ENCODE peak calls at places on chromosomes 4 and X, in nine cellular contexts. T is Calu3, P is neural crest cell, F is lower lobe of right lung, X is GM10248, N is sigmoid colon, A is astrocyte of the spinal cord, L is brain microvascular endothelial cell, C is AG09319. I is an unnamed sample.

GRCh38 chr4:42627887-42628646 is 28.8 kb downstream of the ATP8A1 start:
- DNase-seq in T (no peak), P (no peak), F (no peak), X (peak), N (peak), A (no peak), L (no peak), C (no peak), I (peak)

GRCh38 chrX:44978976-44979375 is 106.0 kb downstream of the KDM6A start:
- DNase-seq in T (no peak), P (no peak), F (no peak), X (no peak), N (no peak), A (no peak), L (no peak), C (no peak), I (no peak)

GRCh38 chr4:112813790-112814189 is 176.8 kb downstream of the LARP7 start:
- DNase-seq in T (no peak), P (no peak), F (no peak), X (peak), N (no peak), A (peak), L (peak), C (no peak), I (peak)

GRCh38 chr4:86685401-86685800 is 91.3 kb downstream of the PTPN13 start:
- DNase-seq in T (peak), P (no peak), F (no peak), X (no peak), N (no peak), A (no peak), L (peak), C (peak), I (no peak)

GRCh38 chr4:52576326-52576725 is 82.8 kb downstream of the USP46 start:
- DNase-seq in T (no peak), P (no peak), F (no peak), X (no peak), N (no peak), A (no peak), L (no peak), C (no peak), I (no peak)

GRCh38 chr4:85543832-85544231 is 68.9 kb downstream of the ARHGAP24 start:
- DNase-seq in T (no peak), P (no peak), F (no peak), X (no peak), N (no peak), A (peak), L (peak), C (no peak), I (no peak)

GRCh38 chrX:135974279-135974856 is 580 bp upstream of the MMGT1 start:
- DNase-seq in T (peak), P (peak), F (peak), X (peak), N (peak), A (peak), L (no peak), C (peak), I (peak)

GRCh38 chr4:159017323-159018036 is 85.4 kb upstream of the RAPGEF2 start:
- DNase-seq in T (no peak), P (no peak), F (no peak), X (peak), N (no peak), A (no peak), L (no peak), C (no peak), I (no peak)

GRCh38 chrX:9638871-9639270 is 126.8 kb downstream of the GPR143 start:
- DNase-seq in T (no peak), P (no peak), F (no peak), X (no peak), N (no peak), A (no peak), L (no peak), C (no peak), I (no peak)

GRCh38 chr4:11426003-11426402 is 2.7 kb downstream of the HS3ST1 start:
- DNase-seq in T (no peak), P (no peak), F (no peak), X (no peak), N (no peak), A (no peak), L (no peak), C (no peak), I (no peak)

GRCh38 chr4:65661469-65661868 is 8.8 kb downstream of the EPHA5 start:
- DNase-seq in T (no peak), P (no peak), F (peak), X (no peak), N (no peak), A (peak), L (no peak), C (no peak), I (no peak)

GRCh38 chr4:31674313-31674947 is 954.3 kb downstream of the PCDH7 start:
- DNase-seq in T (no peak), P (peak), F (no peak), X (peak), N (no peak), A (no peak), L (peak), C (no peak), I (peak)

GRCh38 chr4:13986533-13986932 is 359.0 kb upstream of the BOD1L1 start:
- DNase-seq in T (no peak), P (no peak), F (no peak), X (no peak), N (no peak), A (no peak), L (no peak), C (no peak), I (no peak)

GRCh38 chr4:95409127-95409526 is 139.6 kb downstream of the UNC5C start:
- DNase-seq in T (no peak), P (no peak), F (no peak), X (no peak), N (no peak), A (peak), L (peak), C (no peak), I (no peak)

GRCh38 chr4:186719925-186720694 is 3.5 kb downstream of the FAT1 start:
- DNase-seq in T (peak), P (peak), F (no peak), X (no peak), N (no peak), A (peak), L (peak), C (no peak), I (no peak)

GRCh38 chrX:155065035-155065734 is 5.8 kb downstream of the CMC4 start:
- DNase-seq in T (no peak), P (no peak), F (no peak), X (no peak), N (no peak), A (peak), L (no peak), C (no peak), I (no peak)

GRCh38 chrX:22746081-22746480 is 253.7 kb upstream of the DDX53 start:
- DNase-seq in T (no peak), P (no peak), F (no peak), X (no peak), N (no peak), A (no peak), L (no peak), C (no peak), I (no peak)

DNA sequence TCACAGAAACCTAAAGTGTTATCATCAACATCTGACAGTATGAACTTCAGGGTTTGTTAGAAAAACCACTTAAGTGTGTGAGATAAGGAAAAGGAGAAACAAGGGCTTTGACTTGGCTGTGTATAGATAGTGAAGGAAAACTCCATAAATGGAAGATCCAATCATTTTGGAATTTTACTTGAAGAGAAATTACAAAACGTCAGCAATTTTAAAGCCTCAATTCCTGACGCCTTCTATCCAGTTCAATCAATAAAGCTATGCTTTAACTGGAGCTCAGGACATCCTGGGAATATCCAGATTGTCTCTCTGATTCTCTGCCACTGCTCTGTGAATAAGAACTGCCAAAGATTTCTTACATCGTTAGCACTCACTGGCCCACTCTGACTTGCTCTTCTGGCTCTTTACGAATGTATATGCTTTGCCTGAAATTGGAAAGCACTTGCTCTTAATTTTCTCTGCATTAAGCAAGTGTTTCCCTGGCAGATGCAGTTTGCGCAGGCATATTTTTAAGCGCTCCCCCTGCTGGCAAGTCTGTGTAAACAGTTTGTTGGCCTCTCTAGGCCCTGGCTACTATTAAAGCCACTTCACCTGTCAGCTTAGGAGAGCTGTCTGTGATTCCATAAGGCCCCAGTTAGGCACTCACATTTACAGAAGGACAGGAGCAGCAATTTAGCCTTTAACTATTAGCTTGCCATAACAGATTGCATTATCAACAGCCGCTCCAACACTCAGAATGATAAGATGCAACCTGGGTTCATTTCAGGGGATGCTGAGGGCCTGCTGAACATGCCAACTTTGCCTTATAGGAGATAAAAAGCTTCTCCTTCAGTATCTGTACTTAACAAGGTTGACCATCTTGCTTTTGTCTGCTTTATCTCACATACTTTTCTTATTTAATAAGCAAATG is 251.4 kb upstream of the DDX53 start:
- DNase-seq in T (peak), P (peak), F (no peak), X (peak), N (no peak), A (peak), L (peak), C (no peak), I (peak)
- TF ChIP-seq CTCF in T (no peak), P (peak), F (peak), X (peak), N (peak), A (peak), L (peak), C (peak), I (peak)

GRCh38 chrX:93875621-93876282 is 201.7 kb downstream of the FAM133A start:
- DNase-seq in T (no peak), P (no peak), F (no peak), X (no peak), N (no peak), A (no peak), L (no peak), C (no peak), I (no peak)

DNA sequence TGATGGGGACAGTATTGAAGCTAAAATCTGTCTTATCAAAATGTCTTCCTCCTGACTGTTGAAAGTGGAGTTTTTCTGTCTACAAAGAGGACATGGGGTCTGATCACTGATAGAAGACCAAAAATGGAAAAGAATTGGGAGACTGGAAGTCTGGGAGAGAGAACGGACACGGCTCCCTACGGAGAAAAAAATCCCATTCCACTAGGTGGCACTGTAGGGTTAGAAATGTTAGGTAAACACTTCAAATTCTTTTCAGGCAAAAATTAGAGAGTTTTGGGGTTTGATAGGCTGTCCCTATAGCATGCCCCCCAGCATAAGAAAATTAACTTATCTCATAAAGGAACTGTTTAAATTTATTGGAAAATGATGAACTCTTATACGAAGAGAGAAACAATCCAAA is 200.5 kb downstream of the FAM133A start:
- DNase-seq in T (peak), P (peak), F (no peak), X (no peak), N (no peak), A (no peak), L (no peak), C (no peak), I (no peak)
- TF ChIP-seq CTCF in T (no peak), P (peak), F (peak), X (peak), N (no peak), A (peak), L (peak), C (peak), I (peak)

DNA sequence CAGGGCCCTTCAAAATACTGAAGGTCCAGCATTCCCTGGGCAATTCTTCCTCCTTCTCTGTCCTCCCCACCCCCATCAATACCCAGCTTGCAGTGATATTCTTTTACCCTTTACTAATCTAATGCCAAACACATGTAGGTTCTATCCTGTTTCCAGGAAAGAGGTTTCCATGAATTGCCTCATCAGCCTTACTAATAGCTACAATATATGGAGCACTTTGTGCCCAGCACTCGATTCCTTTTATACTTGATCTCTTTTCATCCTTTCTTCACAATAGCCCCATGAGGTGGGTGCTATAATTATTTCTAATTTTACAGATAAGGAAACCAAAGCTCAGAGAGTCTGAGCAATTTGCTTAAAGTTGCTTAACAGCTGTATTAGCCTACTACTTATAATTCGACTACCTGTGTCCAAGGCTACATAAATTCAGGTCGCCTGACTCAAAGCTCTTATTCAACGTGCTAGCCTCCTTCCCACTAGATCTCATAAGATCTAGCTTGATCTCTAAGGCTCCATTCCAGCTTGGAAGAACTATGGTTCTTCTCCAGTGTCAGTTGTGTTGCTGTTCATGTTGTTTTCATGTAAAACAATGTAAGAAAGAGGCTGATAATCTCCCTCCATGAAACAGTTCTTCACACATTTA is 229.6 kb upstream of the PGRMC2 start:
- DNase-seq in T (no peak), P (no peak), F (no peak), X (no peak), N (no peak), A (peak), L (no peak), C (peak), I (no peak)
- TF ChIP-seq CTCF in T (no peak), P (no peak), F (no peak), X (no peak), N (no peak), A (no peak), L (no peak), C (no peak), I (no peak)

GRCh38 chrX:47644557-47645091 is 5.7 kb downstream of the ELK1 start:
- DNase-seq in T (no peak), P (peak), F (no peak), X (no peak), N (no peak), A (no peak), L (no peak), C (no peak), I (no peak)
- TF ChIP-seq CTCF in T (no peak), P (peak), F (peak), X (peak), N (no peak), A (peak), L (peak), C (peak), I (peak)

GRCh38 chr4:157170321-157170720 is 50.2 kb upstream of the GRIA2 start:
- DNase-seq in T (no peak), P (no peak), F (no peak), X (no peak), N (no peak), A (no peak), L (no peak), C (no peak), I (no peak)

DNA sequence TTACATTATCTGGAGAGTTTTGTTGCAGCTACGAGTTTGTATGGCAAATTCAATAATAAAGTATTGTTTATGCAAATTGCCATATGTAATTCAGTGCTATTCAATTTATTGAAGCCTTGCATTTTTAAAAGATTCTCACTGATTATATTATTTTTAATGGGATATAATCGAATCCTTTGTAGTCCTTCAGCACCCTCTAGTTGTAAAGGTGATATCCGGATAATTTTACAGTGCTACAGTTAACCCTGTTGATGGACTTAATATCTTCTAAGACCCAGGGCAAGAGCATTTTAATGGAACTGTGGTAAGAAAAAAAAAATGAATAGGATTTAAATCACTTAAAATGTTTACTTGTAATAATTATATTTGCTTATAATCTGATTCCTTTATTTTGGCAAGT is 48.5 kb upstream of the GRIA2 start:
- DNase-seq in T (no peak), P (no peak), F (no peak), X (no peak), N (no peak), A (peak), L (no peak), C (no peak), I (no peak)
- TF ChIP-seq CTCF in T (no peak), P (no peak), F (no peak), X (no peak), N (no peak), A (peak), L (peak), C (peak), I (no peak)

GRCh38 chr4:5387457-5387856 is 320.9 kb downstream of the EVC2 start:
- DNase-seq in T (no peak), P (no peak), F (no peak), X (no peak), N (no peak), A (no peak), L (no peak), C (no peak), I (no peak)

GRCh38 chr4:5386921-5387320 is 321.4 kb downstream of the EVC2 start:
- DNase-seq in T (no peak), P (no peak), F (no peak), X (no peak), N (no peak), A (no peak), L (no peak), C (no peak), I (no peak)

GRCh38 chr4:5385741-5386251 is 322.6 kb downstream of the EVC2 start:
- DNase-seq in T (no peak), P (no peak), F (no peak), X (no peak), N (no peak), A (no peak), L (no peak), C (no peak), I (no peak)

GRCh38 chr4:5391492-5391891 is 316.9 kb downstream of the EVC2 start:
- DNase-seq in T (no peak), P (no peak), F (no peak), X (no peak), N (no peak), A (no peak), L (no peak), C (no peak), I (no peak)

GRCh38 chr4:5389756-5390155 is 318.6 kb downstream of the EVC2 start:
- DNase-seq in T (no peak), P (no peak), F (no peak), X (no peak), N (no peak), A (no peak), L (no peak), C (no peak), I (no peak)
- TF ChIP-seq CTCF in T (no peak), P (no peak), F (no peak), X (no peak), N (no peak), A (no peak), L (no peak), C (no peak), I (no peak)

DNA sequence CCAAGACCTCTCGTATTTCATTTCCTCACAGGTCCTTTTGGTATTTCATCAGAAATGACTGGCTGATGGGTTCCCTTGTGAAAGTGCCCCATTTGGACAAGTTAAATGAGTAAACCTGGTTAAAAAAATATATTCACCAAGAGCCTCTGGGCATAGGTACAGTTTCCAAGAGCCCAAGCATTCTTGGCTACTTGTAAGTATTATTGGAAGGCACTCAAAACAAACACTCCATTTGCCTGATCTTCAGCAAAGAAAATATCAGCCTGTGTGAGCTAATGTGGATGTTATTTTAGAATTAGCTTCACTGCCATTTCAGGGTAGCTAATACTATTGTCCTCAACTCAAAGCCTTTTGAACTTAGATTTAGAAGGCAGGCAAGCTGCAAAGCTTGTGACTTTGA is 177.0 kb downstream of the AMELX start:
- DNase-seq in T (no peak), P (no peak), F (no peak), X (no peak), N (no peak), A (peak), L (peak), C (peak), I (no peak)
- TF ChIP-seq CTCF in T (no peak), P (no peak), F (no peak), X (no peak), N (no peak), A (no peak), L (no peak), C (no peak), I (no peak)

GRCh38 chr4:123994917-123995316 is 598.3 kb downstream of the SPRY1 start:
- DNase-seq in T (no peak), P (no peak), F (no peak), X (no peak), N (no peak), A (no peak), L (no peak), C (no peak), I (no peak)
- TF ChIP-seq CTCF in T (no peak), P (peak), F (no peak), X (no peak), N (no peak), A (peak), L (peak), C (no peak), I (no peak)

DNA sequence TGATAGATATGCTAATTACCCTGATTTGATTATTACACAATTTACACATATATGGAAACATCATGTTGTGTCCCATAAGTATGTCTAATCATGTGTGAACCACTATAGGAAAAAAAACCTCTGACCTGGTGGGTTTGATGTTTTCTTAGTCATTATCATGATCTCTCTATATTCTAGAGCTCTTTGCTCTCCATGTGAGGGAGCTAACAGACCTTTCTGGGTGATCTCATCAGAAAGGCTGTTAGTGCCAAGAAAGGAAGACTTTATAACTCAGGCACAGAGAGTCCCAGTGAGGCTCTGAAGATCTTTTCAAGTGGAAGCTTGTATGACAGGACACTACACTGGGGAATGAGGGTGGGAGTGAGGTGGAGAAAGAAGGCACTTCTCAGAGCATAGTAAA is 527.7 kb upstream of the MAGEB2 start:
- DNase-seq in T (no peak), P (no peak), F (no peak), X (no peak), N (no peak), A (peak), L (peak), C (no peak), I (no peak)
- TF ChIP-seq CTCF in T (no peak), P (no peak), F (no peak), X (no peak), N (no peak), A (peak), L (peak), C (peak), I (no peak)

I was measured in GM13977.